ENCODE peak calls at places on chromosomes 7 and 10, in four cellular contexts. J is cardiac muscle cell, E is T-helper 9 cell, C is left colon. V is an unnamed sample.
A peak's percentile ranks its signal among the peaks of the same experiment; 100 is the strongest.

GRCh38 chr10:26994743-26995142 is 105.6 kb downstream of the ANKRD26 start:
- DNase-seq in E (no peak), C (no peak), J (no peak), V (no peak)

GRCh38 chr10:121570316-121570715 is 27.9 kb downstream of the FGFR2 start:
- DNase-seq in C (no peak), E (no peak), J (no peak), V (no peak)

GRCh38 chr10:132101529-132101928 is 35.8 kb downstream of the JAKMIP3 start:
- DNase-seq in E (no peak), C (no peak), J (no peak), V (no peak)

GRCh38 chr7:100081535-100082102 is at the start of gene ZNF3:
- DNase-seq in J (peak; percentile 99), E (peak; percentile 94), C (peak; percentile 98), V (peak; percentile 99)

GRCh38 chr7:107049480-107049879 is 5.0 kb downstream of the PRKAR2B start:
- DNase-seq in J (no peak), C (no peak), E (no peak), V (no peak)

GRCh38 chr7:128827971-128828711 is 2.1 kb upstream of the FLNC start:
- DNase-seq in J (peak; percentile 75), E (no peak), C (no peak), V (no peak)

GRCh38 chr7:35753761-35754603 is 46.9 kb upstream of the SEPTIN7 start:
- DNase-seq in C (peak; percentile 49), E (no peak), J (peak; percentile 93), V (peak; percentile 30)

GRCh38 chr10:94430705-94431104 is 28.4 kb downstream of the TBC1D12 start:
- DNase-seq in E (no peak), C (no peak), J (peak; percentile 42), V (no peak)

GRCh38 chr10:1048349-1048731 is 579 bp downstream of the IDI1 start:
- DNase-seq in E (peak; percentile 56), C (peak; percentile 52), J (no peak), V (no peak)

GRCh38 chr10:111211756-111212155 is 134.9 kb downstream of the ADRA2A start:
- DNase-seq in C (no peak), J (no peak), E (no peak), V (no peak)

GRCh38 chr10:102375250-102375649 is 20.3 kb upstream of the NFKB2 start:
- DNase-seq in E (no peak), C (no peak), J (no peak), V (no peak)

GRCh38 chr10:70742537-70743429 is 42.4 kb downstream of the TBATA start:
- DNase-seq in E (no peak), C (no peak), J (peak; percentile 88), V (peak; percentile 37)

GRCh38 chr10:111116762-111117445 is 40.1 kb downstream of the ADRA2A start:
- DNase-seq in E (no peak), J (no peak), C (peak; percentile 49), V (peak; percentile 54)

GRCh38 chr10:102775201-102775972 is 31.6 kb downstream of the WBP1L start:
- DNase-seq in C (peak; percentile 41), J (peak; percentile 66), E (no peak), V (no peak)

GRCh38 chr10:71771821-71772617 is 1.3 kb downstream of the VSIR start:
- DNase-seq in J (peak; percentile 88), E (no peak), C (peak; percentile 80), V (peak; percentile 82)

V was measured in colonic mucosa.